ENCODE peak calls at places on chromosomes 1 and 21, in eight cellular contexts. X, H, K, M, F, Y, W and D are unnamed samples.

GRCh38 chr21:45341261-45341660 is 53.6 kb upstream of the POFUT2 start:
- DNase-seq in F (no peak), Y (no peak), X (no peak), H (no peak), W (no peak), M (no peak), K (no peak), D (no peak)

GRCh38 chr1:94115900-94116436 is 5.0 kb downstream of the ABCA4 start:
- DNase-seq in M (no peak), F (no peak), H (no peak), Y (no peak), X (no peak), W (no peak), K (no peak), D (no peak)

GRCh38 chr1:244427647-244428046 is 24.1 kb downstream of the ADSS2 start:
- DNase-seq in H (no peak), W (no peak), K (no peak), F (no peak), Y (no peak), M (no peak), X (no peak), D (no peak)

GRCh38 chr1:26706315-26706714 is 10.5 kb downstream of the ARID1A start:
- DNase-seq in M (no peak), W (peak; percentile 53), H (no peak), X (no peak), Y (no peak), K (no peak), F (no peak), D (no peak)

GRCh38 chr1:177902151-177902765 is 67.6 kb downstream of the SEC16B start:
- DNase-seq in F (no peak), M (no peak), K (no peak), H (no peak), X (no peak), W (no peak), Y (no peak), D (no peak)

GRCh38 chr1:111279144-111279543 is 11.5 kb upstream of the CHIA start:
- DNase-seq in K (no peak), Y (no peak), M (no peak), H (no peak), F (no peak), X (no peak), W (no peak), D (no peak)

GRCh38 chr1:34885405-34886247 is 26.1 kb upstream of the SMIM12 start:
- DNase-seq in X (no peak), Y (no peak), W (no peak), K (peak; percentile 88), M (no peak), F (peak; percentile 25), H (peak; percentile 15), D (peak; percentile 22)

GRCh38 chr1:45802343-45803298 is 791 bp upstream of the MAST2 start:
- DNase-seq in M (peak; percentile 81), F (peak; percentile 53), X (peak; percentile 90), K (peak; percentile 40), H (peak; percentile 86), Y (peak; percentile 57), W (peak; percentile 84), D (peak; percentile 89)

GRCh38 chr21:19547951-19548635 is 1144.5 kb upstream of the TMPRSS15 start:
- DNase-seq in H (no peak), W (no peak), Y (no peak), X (no peak), K (no peak), F (no peak), M (no peak), D (no peak)

GRCh38 chr1:172601046-172601630 is 57.8 kb upstream of the FASLG start:
- DNase-seq in M (no peak), F (no peak), H (no peak), X (no peak), K (no peak), Y (no peak), W (peak; percentile 5), D (no peak)

GRCh38 chr1:156908541-156908940 is 11.9 kb upstream of the LRRC71 start:
- DNase-seq in H (no peak), Y (no peak), K (no peak), M (no peak), X (no peak), F (no peak), W (no peak), D (no peak)

GRCh38 chr1:22031214-22031962 is 21.1 kb upstream of the CDC42 start:
- DNase-seq in Y (no peak), W (peak; percentile 47), F (no peak), H (no peak), K (no peak), M (peak; percentile 43), X (no peak), D (peak; percentile 48)

GRCh38 chr1:94124538-94124937 is 3.6 kb upstream of the ABCA4 start:
- DNase-seq in Y (no peak), X (no peak), W (no peak), M (no peak), F (no peak), K (no peak), H (no peak), D (peak; percentile 66)

GRCh38 chr1:9717193-9718005 is 65.9 kb downstream of the PIK3CD start:
- DNase-seq in W (peak; percentile 93), F (no peak), Y (no peak), M (peak; percentile 65), H (no peak), K (peak; percentile 62), X (peak; percentile 95), D (peak; percentile 58)

GRCh38 chr1:42340898-42341297 is 5.9 kb upstream of the FOXJ3 start:
- DNase-seq in Y (no peak), M (no peak), H (no peak), F (no peak), X (no peak), K (no peak), W (no peak), D (no peak)
- TF ChIP-seq MAX in Y (no peak), M (no peak), H (no peak), F (no peak), X (no peak), K (no peak), W (no peak), D (no peak)

DNA sequence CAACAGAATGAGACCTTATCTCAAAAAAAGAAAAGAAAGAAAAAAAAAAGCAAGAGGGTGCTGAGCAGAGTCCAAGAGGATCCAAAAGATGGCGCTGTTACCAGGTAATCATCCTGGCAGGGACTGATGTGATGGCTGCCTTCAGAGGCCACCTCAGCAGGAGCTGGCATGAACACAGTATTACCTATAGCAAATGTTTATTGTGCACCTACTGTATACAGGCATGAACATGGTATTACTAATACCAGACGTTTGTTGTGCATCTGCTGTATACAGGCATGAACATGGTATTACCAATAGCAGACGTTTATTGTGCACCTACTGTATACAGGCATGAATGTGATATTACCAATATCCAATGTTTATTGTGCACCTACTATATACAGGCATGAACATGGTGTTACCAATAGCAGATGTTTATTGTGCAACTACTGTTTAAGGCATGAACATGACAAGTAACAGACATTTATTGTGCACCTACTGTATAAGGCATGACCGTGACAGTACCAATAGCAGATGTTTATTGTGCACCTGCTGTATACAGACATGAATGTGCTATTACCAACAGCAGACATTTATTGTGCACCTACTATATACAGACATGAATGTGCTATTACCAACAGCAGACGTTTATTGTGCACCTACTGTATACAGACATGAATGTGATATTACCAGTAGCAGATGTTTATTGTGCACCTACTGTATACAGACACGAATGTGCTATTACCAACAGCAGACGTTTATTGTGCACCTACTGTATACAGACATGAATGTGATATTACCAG is 115.1 kb upstream of the TMEM51 start:
- DNase-seq in F (no peak), K (peak; percentile 34), W (peak; percentile 61), X (peak; percentile 49), H (no peak), M (peak; percentile 55), Y (peak; percentile 77), D (no peak)
- TF ChIP-seq MAX in F (no peak), K (no peak), W (no peak), X (no peak), H (no peak), M (no peak), Y (peak; percentile 35), D (no peak)

DNA sequence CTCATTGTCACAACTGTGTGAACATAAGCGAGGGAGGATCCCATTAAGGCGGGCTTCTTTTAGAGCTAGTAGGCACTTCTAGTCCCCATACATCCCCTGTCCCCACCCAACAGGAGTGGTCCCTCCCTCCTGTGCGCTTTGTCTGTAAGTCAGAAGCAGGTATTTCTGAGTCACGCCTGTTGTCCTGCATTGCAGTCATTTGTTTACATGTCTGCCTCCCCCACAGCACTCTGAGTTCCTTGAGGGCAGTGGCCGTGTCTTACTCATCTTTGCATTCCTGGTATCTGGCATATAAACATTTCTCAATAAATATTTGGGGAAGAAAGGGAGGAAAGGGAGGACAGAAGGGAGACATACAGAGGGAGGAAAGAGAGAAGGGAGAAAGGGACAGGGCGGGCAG is 40.3 kb downstream of the PLEKHA6 start:
- DNase-seq in X (no peak), Y (peak; percentile 69), H (peak; percentile 80), K (no peak), F (no peak), W (no peak), M (no peak), D (peak; percentile 32)
- TF ChIP-seq MAX in X (no peak), Y (no peak), H (peak; percentile 91), K (no peak), F (no peak), W (no peak), M (no peak), D (no peak)

GRCh38 chr1:12715896-12716437 is at the start of gene AADACL3:
- DNase-seq in Y (no peak), K (no peak), M (no peak), W (no peak), F (no peak), H (no peak), X (no peak), D (no peak)

GRCh38 chr1:12717301-12717838 is 1.5 kb downstream of the AADACL3 start:
- DNase-seq in K (no peak), F (no peak), M (no peak), W (no peak), Y (no peak), H (no peak), X (no peak), D (no peak)

GRCh38 chr1:12712929-12713328 is 3.0 kb upstream of the AADACL3 start:
- DNase-seq in W (no peak), Y (no peak), H (no peak), M (no peak), F (no peak), K (no peak), X (no peak), D (no peak)

GRCh38 chr1:12712091-12712490 is 3.8 kb upstream of the AADACL3 start:
- DNase-seq in Y (no peak), M (no peak), X (no peak), W (no peak), K (no peak), F (no peak), H (no peak), D (no peak)

DNA sequence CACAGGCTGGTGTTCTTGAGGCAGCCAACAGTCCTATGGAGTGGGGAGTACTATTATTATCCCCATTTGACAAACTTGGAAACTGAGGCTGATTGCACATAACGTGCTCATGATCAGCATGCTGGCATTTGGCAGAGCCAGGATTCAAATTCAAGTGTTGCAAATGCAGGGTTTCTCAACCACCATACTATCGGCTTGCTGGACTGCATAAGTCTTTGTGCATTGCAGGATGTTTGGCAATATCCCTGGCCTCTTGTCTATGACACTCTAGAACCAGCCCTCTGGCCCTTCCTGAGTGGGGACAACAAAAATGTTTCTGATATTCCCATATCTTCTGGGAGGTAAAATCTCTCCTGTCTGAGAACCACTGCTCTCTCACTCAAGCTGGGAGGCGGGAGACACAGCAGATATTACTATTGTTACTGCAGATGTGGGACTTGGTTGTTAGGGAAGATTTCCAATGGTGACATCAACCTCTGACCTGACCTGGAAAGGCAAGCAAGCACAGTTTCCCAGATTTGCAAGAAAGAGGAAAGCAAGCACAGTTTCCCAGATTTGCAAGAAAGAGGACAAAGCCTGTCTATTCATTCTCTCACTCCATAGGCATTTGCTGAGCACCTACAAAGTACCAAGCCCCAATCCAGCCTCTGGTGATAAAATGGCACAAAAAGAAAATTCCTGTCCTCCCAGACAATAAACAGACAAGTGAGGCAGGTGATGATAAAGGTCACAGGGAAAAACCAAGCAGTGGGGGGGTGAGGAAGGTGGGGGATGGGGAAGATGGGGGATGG is 1.0 kb upstream of the AADACL3 start:
- DNase-seq in K (no peak), H (no peak), W (no peak), F (no peak), Y (no peak), X (peak; percentile 6), M (no peak), D (no peak)
- TF ChIP-seq MAX in K (no peak), H (no peak), W (no peak), F (no peak), Y (no peak), X (no peak), M (no peak), D (no peak)